ENCODE peak calls at places on chromosome 18, in five cellular contexts. A, S, L, B and E are unnamed samples.

GRCh38 chr18:56196495-56197225 is 441.7 kb downstream of the TXNL1 start:
- DNase-seq in A (no peak), S (no peak), L (no peak), B (peak), E (no peak)

GRCh38 chr18:36811430-36811829 is 17.4 kb downstream of the TPGS2 start:
- DNase-seq in A (no peak), S (no peak), L (no peak), B (peak), E (no peak)

GRCh38 chr18:48762836-48763713 is 187.7 kb downstream of the SMAD7 start:
- DNase-seq in A (no peak), S (no peak), L (no peak), B (no peak), E (no peak)

GRCh38 chr18:34971313-34971712 is 69.9 kb upstream of the MAPRE2 start:
- DNase-seq in A (no peak), S (no peak), L (no peak), B (peak), E (no peak)

GRCh38 chr18:54261894-54262293 is 7.4 kb upstream of the POLI start:
- DNase-seq in A (no peak), S (no peak), L (peak), B (no peak), E (no peak)

GRCh38 chr18:76572517-76573247 is 77.6 kb upstream of the ZNF516 start:
- DNase-seq in A (no peak), S (peak), L (no peak), B (no peak), E (peak)

GRCh38 chr18:63741769-63742168 is 33.4 kb upstream of the SERPINB7 start:
- DNase-seq in A (no peak), S (no peak), L (no peak), B (peak), E (no peak)

GRCh38 chr18:21303913-21304312 is 61.9 kb downstream of the GREB1L start:
- DNase-seq in A (no peak), S (no peak), L (no peak), B (no peak), E (peak)

GRCh38 chr18:42078711-42079110 is 123.7 kb downstream of the PIK3C3 start:
- DNase-seq in A (no peak), S (no peak), L (no peak), B (peak), E (no peak)

GRCh38 chr18:58402247-58402646 is 226.6 kb downstream of the ALPK2 start:
- DNase-seq in A (no peak), S (peak), L (no peak), B (no peak), E (no peak)

GRCh38 chr18:63152791-63153190 is 166.8 kb downstream of the BCL2 start:
- DNase-seq in A (no peak), S (no peak), L (no peak), B (no peak), E (no peak)

GRCh38 chr18:23740105-23740830 is 51.0 kb downstream of the LAMA3 start:
- DNase-seq in A (peak), S (no peak), L (no peak), B (no peak), E (peak)

GRCh38 chr18:37922162-37922561 is 356.6 kb upstream of the CELF4 start:
- DNase-seq in A (no peak), S (no peak), L (no peak), B (no peak), E (no peak)

GRCh38 chr18:24176727-24177416 is 38.0 kb downstream of the CABYR start:
- DNase-seq in A (peak), S (peak), L (peak), B (peak), E (peak)

GRCh38 chr18:53544926-53545325 is 679.5 kb downstream of the MBD2 start:
- DNase-seq in A (no peak), S (no peak), L (no peak), B (no peak), E (no peak)

GRCh38 chr18:9653390-9653789 is 39.0 kb upstream of the PPP4R1 start:
- DNase-seq in A (no peak), S (peak), L (no peak), B (no peak), E (no peak)

GRCh38 chr18:27378396-27379094 is 193.4 kb upstream of the CHST9 start:
- DNase-seq in A (no peak), S (no peak), L (no peak), B (no peak), E (no peak)

GRCh38 chr18:45197526-45197970 is 417.7 kb upstream of the SLC14A2 start:
- DNase-seq in A (no peak), S (no peak), L (peak), B (peak), E (peak)

DNA sequence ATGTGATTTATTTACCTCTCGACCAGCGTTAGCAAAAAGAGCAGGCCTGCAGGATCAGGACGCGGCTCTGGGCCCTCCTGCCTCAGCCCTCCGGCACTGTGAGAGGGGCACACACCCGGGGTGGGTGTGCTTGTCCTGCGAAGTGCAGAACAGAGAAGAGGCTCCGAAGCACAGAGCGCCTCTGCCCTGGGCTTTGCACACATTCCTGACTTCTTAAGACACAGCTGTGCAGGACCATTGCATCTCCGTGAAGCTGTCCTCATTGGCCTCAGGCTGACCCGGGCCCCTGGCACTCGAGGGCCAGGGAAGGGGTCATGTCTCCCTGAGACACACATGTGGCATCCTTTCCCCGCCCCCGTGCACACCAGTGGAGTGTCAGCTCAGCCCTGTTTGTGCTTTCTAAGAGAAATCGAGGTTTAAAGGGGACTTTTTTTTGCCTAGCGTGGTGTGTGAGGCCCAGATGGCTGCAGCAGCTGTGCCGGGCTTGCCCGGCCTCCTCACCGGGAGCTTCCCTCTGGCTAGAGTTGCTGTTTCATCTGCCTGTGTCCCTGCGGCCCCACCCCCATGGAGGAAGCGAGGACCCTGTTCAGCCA is 9.9 kb upstream of the NFATC1 start:
- DNase-seq in A (no peak), S (no peak), L (no peak), B (no peak), E (no peak)
- TF ChIP-seq BHLHE40 in A (no peak), S (no peak), L (no peak), B (no peak), E (no peak)

DNA sequence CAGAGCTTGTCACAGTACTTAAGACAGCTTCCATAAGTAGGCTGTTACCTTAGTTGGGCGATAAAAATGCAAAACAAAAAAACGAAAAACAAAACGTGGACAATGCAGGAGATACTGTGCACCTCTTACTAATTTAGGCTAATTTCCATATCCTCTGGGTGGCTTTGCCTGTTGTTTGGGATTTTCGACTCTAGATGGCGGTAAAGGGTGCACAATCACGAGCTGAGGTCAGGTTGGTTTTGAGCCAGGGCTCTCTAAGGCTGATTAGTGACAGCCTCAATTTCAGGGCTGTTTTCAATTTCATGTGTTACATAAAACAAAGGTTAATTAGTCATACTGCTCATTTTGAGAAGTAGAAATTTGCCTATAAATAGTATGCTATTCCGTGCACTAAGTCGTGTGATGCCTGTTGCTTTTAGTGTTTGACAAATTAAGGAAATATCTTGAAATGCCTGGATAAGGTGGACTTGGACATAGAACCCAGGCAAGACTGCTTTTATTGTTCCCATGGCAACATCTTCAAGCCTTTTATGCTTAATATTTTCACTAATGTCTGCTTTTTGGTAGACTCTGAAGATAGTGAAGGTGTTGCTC is 493.1 kb downstream of the SOCS6 start:
- DNase-seq in A (peak), S (peak), L (peak), B (peak), E (peak)
- TF ChIP-seq BHLHE40 in A (no peak), S (no peak), L (peak), B (no peak), E (no peak)

GRCh38 chr18:13638684-13639083 is 87.7 kb downstream of the FAM210A start:
- DNase-seq in A (no peak), S (no peak), L (no peak), B (no peak), E (no peak)

GRCh38 chr18:13629841-13630747 is 96.3 kb downstream of the FAM210A start:
- DNase-seq in A (peak), S (peak), L (peak), B (peak), E (peak)

GRCh38 chr18:13630869-13631268 is 95.5 kb downstream of the FAM210A start:
- DNase-seq in A (no peak), S (no peak), L (no peak), B (no peak), E (no peak)

GRCh38 chr18:13639196-13639595 is 87.2 kb downstream of the FAM210A start:
- DNase-seq in A (no peak), S (no peak), L (no peak), B (no peak), E (no peak)

DNA sequence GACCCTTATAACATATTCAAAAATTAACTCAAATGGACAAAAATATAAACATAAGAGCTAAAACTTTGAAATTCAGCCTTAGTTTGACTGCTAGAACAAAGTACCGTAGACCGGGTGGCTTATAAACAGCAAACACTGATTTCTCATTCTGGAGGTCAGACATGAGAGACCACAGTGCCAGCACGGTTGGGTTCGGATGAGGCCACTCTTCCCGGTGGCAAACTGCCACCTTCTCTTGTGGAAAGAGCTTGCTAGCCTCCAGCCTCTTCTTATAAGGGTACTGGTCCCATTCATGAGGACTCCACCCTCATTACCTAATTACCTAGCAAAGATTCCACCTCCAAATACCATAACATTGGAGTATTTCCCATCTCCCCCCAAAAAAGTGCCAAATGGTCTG is 91.3 kb downstream of the FAM210A start:
- DNase-seq in A (no peak), S (no peak), L (no peak), B (no peak), E (no peak)
- TF ChIP-seq BHLHE40 in A (no peak), S (no peak), L (no peak), B (no peak), E (no peak)

GRCh38 chr18:3323900-3324299 is 62.0 kb downstream of the MYL12B start:
- DNase-seq in A (no peak), S (no peak), L (peak), B (no peak), E (no peak)
- TF ChIP-seq BHLHE40 in A (no peak), S (no peak), L (peak), B (no peak), E (no peak)

GRCh38 chr18:39935598-39935997 is 2019.4 kb upstream of the PIK3C3 start:
- DNase-seq in A (no peak), S (no peak), L (no peak), B (no peak), E (no peak)
- TF ChIP-seq BHLHE40 in A (no peak), S (no peak), L (no peak), B (no peak), E (no peak)